ENCODE peak calls at places on chromosomes 16 and 17, in ten cellular contexts. I, Q, N, P, G, R, J, V, D and C are unnamed samples.

GRCh38 chr16:67191995-67192681 is at the start of gene E2F4:
- DNase-seq in G (peak; percentile 68), D (peak; percentile 79), I (peak; percentile 72), Q (peak; percentile 78), N (peak; percentile 80), P (peak; percentile 93), J (peak; percentile 90), R (peak; percentile 85), V (peak; percentile 94), C (peak; percentile 89)

GRCh38 chr17:63549946-63550815 is at the start of gene DCAF7:
- DNase-seq in J (peak; percentile 99), R (peak; percentile 100), V (peak; percentile 100), Q (peak; percentile 99), I (peak; percentile 100), P (peak; percentile 99), D (peak; percentile 97), N (peak; percentile 100), G (peak; percentile 99), C (peak; percentile 98)

GRCh38 chr17:81440511-81441244 is 45.4 kb downstream of the BAHCC1 start:
- DNase-seq in R (no peak), P (no peak), G (no peak), J (no peak), D (no peak), N (no peak), I (no peak), Q (no peak), V (peak; percentile 37), C (no peak)

GRCh38 chr16:19657831-19658230 is 60.2 kb downstream of the KNOP1 start:
- DNase-seq in D (no peak), N (no peak), R (no peak), Q (no peak), J (no peak), G (no peak), P (no peak), V (no peak), I (no peak), C (no peak)

GRCh38 chr17:77746391-77746790 is 212.1 kb upstream of the TNRC6C start:
- DNase-seq in R (no peak), I (no peak), V (no peak), G (no peak), N (no peak), J (no peak), P (no peak), D (no peak), Q (peak; percentile 3), C (no peak)

GRCh38 chr16:4021070-4021779 is 95.0 kb downstream of the ADCY9 start:
- DNase-seq in I (peak; percentile 22), R (no peak), V (no peak), G (peak; percentile 88), P (peak; percentile 92), J (no peak), Q (no peak), D (no peak), N (no peak), C (no peak)

GRCh38 chr17:3887811-3888210 is 5.0 kb downstream of the CAMKK1 start:
- DNase-seq in J (no peak), N (no peak), V (no peak), I (no peak), G (no peak), Q (no peak), R (no peak), D (no peak), P (no peak), C (no peak)

GRCh38 chr17:74213897-74214386 is 571 bp downstream of the TTYH2 start:
- DNase-seq in N (no peak), V (no peak), P (no peak), G (no peak), D (no peak), J (peak; percentile 49), R (no peak), Q (no peak), I (no peak), C (no peak)

GRCh38 chr17:63774141-63774981 is at the start of gene DDX42:
- DNase-seq in D (peak; percentile 31), P (peak; percentile 91), J (no peak), G (peak; percentile 23), V (peak; percentile 51), R (no peak), Q (peak; percentile 76), I (peak; percentile 42), N (no peak), C (peak; percentile 6)

GRCh38 chr16:88303890-88304819 is 78.6 kb upstream of the ZNF469 start:
- DNase-seq in P (no peak), R (no peak), V (peak; percentile 88), D (no peak), N (peak; percentile 81), G (peak; percentile 48), I (no peak), J (no peak), Q (no peak), C (peak; percentile 78)

GRCh38 chr16:70428178-70428998 is 10.5 kb downstream of the ST3GAL2 start:
- DNase-seq in P (peak; percentile 87), Q (peak; percentile 58), N (peak; percentile 81), R (no peak), V (peak; percentile 97), I (no peak), J (no peak), D (peak; percentile 31), G (peak; percentile 93), C (peak; percentile 91)

GRCh38 chr17:81518785-81519283 is 6.2 kb upstream of the ACTG1 start:
- DNase-seq in J (no peak), V (no peak), N (no peak), R (no peak), D (no peak), I (no peak), G (no peak), Q (no peak), P (peak; percentile 70), C (peak; percentile 9)

GRCh38 chr17:2064980-2065785 is 10.3 kb downstream of the HIC1 start:
- DNase-seq in J (no peak), G (no peak), V (no peak), R (peak; percentile 64), N (no peak), Q (no peak), P (no peak), I (peak; percentile 15), D (no peak), C (no peak)

GRCh38 chr17:65987988-65988387 is 203.9 kb downstream of the CEP112 start:
- DNase-seq in G (peak; percentile 25), I (no peak), D (no peak), V (peak; percentile 6), J (no peak), N (peak; percentile 4), P (no peak), Q (no peak), R (no peak), C (peak; percentile 7)

GRCh38 chr16:50208460-50208931 is 55.4 kb downstream of the TENT4B start:
- DNase-seq in R (no peak), Q (no peak), V (peak; percentile 29), I (no peak), P (no peak), D (no peak), G (peak; percentile 89), N (no peak), J (no peak), C (peak; percentile 50)

GRCh38 chr17:50028207-50029120 is 27.4 kb upstream of the ITGA3 start:
- DNase-seq in J (no peak), R (no peak), G (peak; percentile 97), P (no peak), D (no peak), I (no peak), V (peak; percentile 94), N (no peak), Q (no peak), C (peak; percentile 95)

GRCh38 chr16:4463522-4464163 is 10.8 kb downstream of the NMRAL1 start:
- DNase-seq in N (no peak), V (no peak), G (no peak), P (no peak), D (no peak), R (no peak), I (no peak), Q (no peak), J (no peak), C (peak; percentile 81)

GRCh38 chr17:31371511-31372097 is 19.9 kb upstream of the RAB11FIP4 start:
- DNase-seq in D (no peak), V (no peak), I (no peak), Q (no peak), G (no peak), J (no peak), R (no peak), P (no peak), N (no peak), C (peak; percentile 68)

GRCh38 chr16:30609002-30609927 is 924 bp downstream of the ZNF689 start:
- DNase-seq in J (peak; percentile 70), Q (no peak), V (peak; percentile 37), R (peak; percentile 45), G (no peak), I (no peak), D (no peak), P (peak; percentile 54), N (no peak), C (no peak)

GRCh38 chr16:53785044-53785443 is 81.1 kb downstream of the FTO start:
- DNase-seq in R (no peak), N (no peak), J (no peak), D (no peak), I (no peak), Q (no peak), P (no peak), V (no peak), G (peak; percentile 60), C (peak; percentile 29)

GRCh38 chr16:54446639-54447038 is 160.1 kb upstream of the IRX3 start:
- DNase-seq in P (no peak), R (no peak), V (no peak), Q (peak; percentile 33), I (no peak), D (no peak), J (no peak), N (peak; percentile 52), G (peak; percentile 97), C (no peak)

GRCh38 chr17:7846765-7847661 is 7.9 kb upstream of the TMEM88 start:
- DNase-seq in Q (no peak), V (no peak), N (no peak), R (no peak), G (no peak), J (no peak), D (no peak), P (no peak), I (no peak), C (no peak)

GRCh38 chr17:61294777-61295176 is 104.9 kb upstream of the TBX2 start:
- DNase-seq in J (no peak), R (no peak), I (no peak), V (peak; percentile 79), N (no peak), P (no peak), D (no peak), Q (no peak), G (peak; percentile 69), C (no peak)

GRCh38 chr17:59668816-59669215 is 38.4 kb downstream of the PTRH2 start:
- DNase-seq in I (no peak), Q (no peak), R (no peak), J (no peak), P (no peak), G (peak; percentile 97), V (peak; percentile 45), D (no peak), N (peak; percentile 81), C (peak; percentile 77)

GRCh38 chr16:49580751-49581303 is 207.2 kb downstream of the C16orf78 start:
- DNase-seq in G (peak; percentile 4), Q (no peak), V (no peak), I (no peak), P (no peak), R (no peak), J (no peak), D (no peak), N (no peak), C (no peak)

GRCh38 chr16:14309906-14310305 is 238.8 kb downstream of the MRTFB start:
- DNase-seq in N (no peak), I (no peak), R (no peak), J (no peak), V (no peak), P (no peak), Q (no peak), D (no peak), G (peak; percentile 38), C (peak; percentile 72)

GRCh38 chr16:49866533-49867155 is 10.7 kb upstream of the ZNF423 start:
- DNase-seq in D (no peak), R (no peak), P (no peak), G (no peak), I (no peak), Q (no peak), N (no peak), V (no peak), J (no peak), C (no peak)

GRCh38 chr16:22388101-22388644 is 13.8 kb upstream of the CDR2 start:
- DNase-seq in J (no peak), D (no peak), G (no peak), R (no peak), I (no peak), N (no peak), Q (no peak), V (no peak), P (no peak), C (peak; percentile 46)